ENCODE peak calls at places on chromosomes 11 and 22, in seven cellular contexts. One of them, this sample, is unnamed.

GRCh38 chr22:46915978-46916730 is 153.7 kb downstream of the TBC1D22A start:
- DNase-seq in ovary: no peak
- DNase-seq in mammary epithelial cell: no peak
- DNase-seq in CD4-positive, alpha-beta T cell: no peak
- DNase-seq in fibroblast of lung: no peak
- DNase-seq in AG09309: no peak
- DNase-seq in astrocyte of the cerebellum: no peak
- DNase-seq in this sample: no peak

GRCh38 chr11:2672553-2673249 is 27.1 kb downstream of the KCNQ1OT1 start:
- DNase-seq in fibroblast of lung: no peak
- DNase-seq in ovary: no peak
- DNase-seq in CD4-positive, alpha-beta T cell: no peak
- DNase-seq in astrocyte of the cerebellum: no peak
- DNase-seq in mammary epithelial cell: no peak
- DNase-seq in AG09309: no peak
- DNase-seq in this sample: no peak

GRCh38 chr22:34055525-34056200 is 135.4 kb upstream of the LARGE1 start:
- DNase-seq in mammary epithelial cell: peak
- DNase-seq in fibroblast of lung: no peak
- DNase-seq in AG09309: no peak
- DNase-seq in astrocyte of the cerebellum: no peak
- DNase-seq in ovary: no peak
- DNase-seq in CD4-positive, alpha-beta T cell: no peak
- DNase-seq in this sample: peak

GRCh38 chr22:33831207-33831606 is 89.1 kb downstream of the LARGE1 start:
- DNase-seq in fibroblast of lung: no peak
- DNase-seq in mammary epithelial cell: no peak
- DNase-seq in ovary: no peak
- DNase-seq in CD4-positive, alpha-beta T cell: no peak
- DNase-seq in astrocyte of the cerebellum: no peak
- DNase-seq in AG09309: no peak
- DNase-seq in this sample: no peak

GRCh38 chr11:64540426-64540825 is 50.6 kb upstream of the SLC22A12 start:
- DNase-seq in CD4-positive, alpha-beta T cell: no peak
- DNase-seq in mammary epithelial cell: no peak
- DNase-seq in ovary: no peak
- DNase-seq in AG09309: no peak
- DNase-seq in fibroblast of lung: no peak
- DNase-seq in astrocyte of the cerebellum: no peak
- DNase-seq in this sample: no peak

GRCh38 chr11:128576555-128576954 is 10.8 kb downstream of the ETS1 start:
- DNase-seq in ovary: no peak
- DNase-seq in astrocyte of the cerebellum: no peak
- DNase-seq in mammary epithelial cell: no peak
- DNase-seq in fibroblast of lung: no peak
- DNase-seq in AG09309: no peak
- DNase-seq in CD4-positive, alpha-beta T cell: no peak
- DNase-seq in this sample: no peak

GRCh38 chr11:62004473-62004872 is 37.0 kb upstream of the FTH1 start:
- DNase-seq in fibroblast of lung: peak
- DNase-seq in AG09309: peak
- DNase-seq in mammary epithelial cell: peak
- DNase-seq in ovary: no peak
- DNase-seq in CD4-positive, alpha-beta T cell: no peak
- DNase-seq in astrocyte of the cerebellum: peak
- DNase-seq in this sample: no peak

GRCh38 chr22:24089951-24090350 is 78.8 kb downstream of the CABIN1 start:
- DNase-seq in ovary: no peak
- DNase-seq in astrocyte of the cerebellum: no peak
- DNase-seq in fibroblast of lung: no peak
- DNase-seq in mammary epithelial cell: no peak
- DNase-seq in AG09309: no peak
- DNase-seq in CD4-positive, alpha-beta T cell: no peak
- DNase-seq in this sample: no peak

GRCh38 chr11:2220173-2220771 is 48.7 kb upstream of the TH start:
- DNase-seq in CD4-positive, alpha-beta T cell: no peak
- DNase-seq in mammary epithelial cell: no peak
- DNase-seq in fibroblast of lung: no peak
- DNase-seq in astrocyte of the cerebellum: no peak
- DNase-seq in AG09309: no peak
- DNase-seq in ovary: no peak
- DNase-seq in this sample: no peak

GRCh38 chr11:88402192-88402715 is 64.7 kb upstream of the CTSC start:
- DNase-seq in astrocyte of the cerebellum: peak
- DNase-seq in fibroblast of lung: peak
- DNase-seq in CD4-positive, alpha-beta T cell: no peak
- DNase-seq in AG09309: peak
- DNase-seq in ovary: no peak
- DNase-seq in mammary epithelial cell: peak
- DNase-seq in this sample: no peak

GRCh38 chr11:67563354-67564114 is 20.1 kb upstream of the GSTP1 start:
- DNase-seq in fibroblast of lung: peak
- DNase-seq in ovary: peak
- DNase-seq in astrocyte of the cerebellum: peak
- DNase-seq in AG09309: peak
- DNase-seq in CD4-positive, alpha-beta T cell: no peak
- DNase-seq in mammary epithelial cell: peak
- DNase-seq in this sample: no peak

GRCh38 chr11:45848654-45849081 is 1.4 kb downstream of the CRY2 start:
- DNase-seq in CD4-positive, alpha-beta T cell: no peak
- DNase-seq in ovary: no peak
- DNase-seq in astrocyte of the cerebellum: no peak
- DNase-seq in mammary epithelial cell: no peak
- DNase-seq in AG09309: no peak
- DNase-seq in fibroblast of lung: no peak
- DNase-seq in this sample: no peak

GRCh38 chr22:48889887-48890692 is 937.6 kb downstream of the BRD1 start:
- DNase-seq in mammary epithelial cell: no peak
- DNase-seq in fibroblast of lung: no peak
- DNase-seq in AG09309: no peak
- DNase-seq in astrocyte of the cerebellum: no peak
- DNase-seq in CD4-positive, alpha-beta T cell: no peak
- DNase-seq in ovary: no peak
- DNase-seq in this sample: no peak

GRCh38 chr11:44788536-44789227 is 61.9 kb downstream of the TSPAN18 start:
- DNase-seq in ovary: no peak
- DNase-seq in astrocyte of the cerebellum: peak
- DNase-seq in fibroblast of lung: peak
- DNase-seq in mammary epithelial cell: no peak
- DNase-seq in AG09309: no peak
- DNase-seq in CD4-positive, alpha-beta T cell: no peak
- DNase-seq in this sample: no peak

GRCh38 chr22:45710469-45710868 is 38.8 kb downstream of the ATXN10 start:
- DNase-seq in mammary epithelial cell: no peak
- DNase-seq in AG09309: no peak
- DNase-seq in CD4-positive, alpha-beta T cell: no peak
- DNase-seq in fibroblast of lung: no peak
- DNase-seq in ovary: no peak
- DNase-seq in astrocyte of the cerebellum: no peak
- DNase-seq in this sample: no peak

GRCh38 chr11:74896311-74896710 is 52.6 kb downstream of the XRRA1 start:
- DNase-seq in AG09309: no peak
- DNase-seq in mammary epithelial cell: no peak
- DNase-seq in astrocyte of the cerebellum: no peak
- DNase-seq in ovary: no peak
- DNase-seq in CD4-positive, alpha-beta T cell: no peak
- DNase-seq in fibroblast of lung: no peak
- DNase-seq in this sample: no peak

GRCh38 chr11:76496174-76496573 is 51.4 kb downstream of the EMSY start:
- DNase-seq in AG09309: no peak
- DNase-seq in ovary: no peak
- DNase-seq in CD4-positive, alpha-beta T cell: no peak
- DNase-seq in fibroblast of lung: no peak
- DNase-seq in mammary epithelial cell: no peak
- DNase-seq in astrocyte of the cerebellum: no peak
- DNase-seq in this sample: no peak

GRCh38 chr11:36364551-36364950 is 68.5 kb downstream of the PRR5L start:
- DNase-seq in ovary: no peak
- DNase-seq in CD4-positive, alpha-beta T cell: no peak
- DNase-seq in fibroblast of lung: peak
- DNase-seq in mammary epithelial cell: peak
- DNase-seq in astrocyte of the cerebellum: no peak
- DNase-seq in AG09309: no peak
- DNase-seq in this sample: no peak

GRCh38 chr11:12053606-12054361 is 45.4 kb upstream of the DKK3 start:
- DNase-seq in AG09309: no peak
- DNase-seq in astrocyte of the cerebellum: no peak
- DNase-seq in mammary epithelial cell: no peak
- DNase-seq in fibroblast of lung: no peak
- DNase-seq in ovary: no peak
- DNase-seq in CD4-positive, alpha-beta T cell: no peak
- DNase-seq in this sample: no peak

GRCh38 chr22:33897621-33897910 is 22.7 kb downstream of the LARGE1 start:
- DNase-seq in fibroblast of lung: no peak
- DNase-seq in AG09309: no peak
- DNase-seq in mammary epithelial cell: no peak
- DNase-seq in ovary: no peak
- DNase-seq in CD4-positive, alpha-beta T cell: no peak
- DNase-seq in astrocyte of the cerebellum: no peak
- DNase-seq in this sample: no peak

GRCh38 chr11:92206441-92206840 is 18.2 kb upstream of the FAT3 start:
- DNase-seq in CD4-positive, alpha-beta T cell: no peak
- DNase-seq in AG09309: no peak
- DNase-seq in mammary epithelial cell: no peak
- DNase-seq in fibroblast of lung: no peak
- DNase-seq in astrocyte of the cerebellum: no peak
- DNase-seq in ovary: no peak
- DNase-seq in this sample: no peak

GRCh38 chr11:64844330-64845124 is at the start of gene CDC42BPG:
- DNase-seq in fibroblast of lung: peak
- DNase-seq in mammary epithelial cell: peak
- DNase-seq in astrocyte of the cerebellum: no peak
- DNase-seq in AG09309: no peak
- DNase-seq in ovary: peak
- DNase-seq in CD4-positive, alpha-beta T cell: peak
- DNase-seq in this sample: peak

GRCh38 chr22:18994780-18995711 is 59.0 kb upstream of the PRODH start:
- DNase-seq in ovary: no peak
- DNase-seq in AG09309: no peak
- DNase-seq in astrocyte of the cerebellum: no peak
- DNase-seq in mammary epithelial cell: no peak
- DNase-seq in fibroblast of lung: no peak
- DNase-seq in CD4-positive, alpha-beta T cell: no peak
- DNase-seq in this sample: no peak
- TF ChIP-seq CTCF in ovary: no peak
- TF ChIP-seq CTCF in AG09309: no peak
- TF ChIP-seq CTCF in astrocyte of the cerebellum: no peak
- TF ChIP-seq CTCF in mammary epithelial cell: no peak
- TF ChIP-seq CTCF in fibroblast of lung: no peak
- TF ChIP-seq CTCF in CD4-positive, alpha-beta T cell: no peak
- TF ChIP-seq CTCF in this sample: no peak

GRCh38 chr11:77778118-77778517 is 42.4 kb downstream of the RSF1 start:
- DNase-seq in CD4-positive, alpha-beta T cell: no peak
- DNase-seq in fibroblast of lung: no peak
- DNase-seq in ovary: no peak
- DNase-seq in mammary epithelial cell: no peak
- DNase-seq in AG09309: no peak
- DNase-seq in astrocyte of the cerebellum: no peak
- DNase-seq in this sample: no peak

GRCh38 chr11:77779935-77780334 is 40.6 kb downstream of the RSF1 start:
- DNase-seq in mammary epithelial cell: peak
- DNase-seq in astrocyte of the cerebellum: peak
- DNase-seq in ovary: no peak
- DNase-seq in fibroblast of lung: peak
- DNase-seq in AG09309: no peak
- DNase-seq in CD4-positive, alpha-beta T cell: no peak
- DNase-seq in this sample: no peak

GRCh38 chr11:77778549-77778948 is 42.0 kb downstream of the RSF1 start:
- DNase-seq in mammary epithelial cell: no peak
- DNase-seq in CD4-positive, alpha-beta T cell: no peak
- DNase-seq in AG09309: no peak
- DNase-seq in astrocyte of the cerebellum: no peak
- DNase-seq in ovary: no peak
- DNase-seq in fibroblast of lung: no peak
- DNase-seq in this sample: no peak

GRCh38 chr11:77775941-77776340 is 44.6 kb downstream of the RSF1 start:
- DNase-seq in fibroblast of lung: no peak
- DNase-seq in ovary: no peak
- DNase-seq in mammary epithelial cell: no peak
- DNase-seq in CD4-positive, alpha-beta T cell: no peak
- DNase-seq in astrocyte of the cerebellum: no peak
- DNase-seq in AG09309: no peak
- DNase-seq in this sample: no peak

GRCh38 chr11:77776455-77776854 is 44.1 kb downstream of the RSF1 start:
- DNase-seq in AG09309: no peak
- DNase-seq in ovary: no peak
- DNase-seq in mammary epithelial cell: no peak
- DNase-seq in fibroblast of lung: no peak
- DNase-seq in astrocyte of the cerebellum: no peak
- DNase-seq in CD4-positive, alpha-beta T cell: no peak
- DNase-seq in this sample: no peak
- TF ChIP-seq CTCF in AG09309: peak
- TF ChIP-seq CTCF in ovary: no peak
- TF ChIP-seq CTCF in mammary epithelial cell: peak
- TF ChIP-seq CTCF in fibroblast of lung: no peak
- TF ChIP-seq CTCF in astrocyte of the cerebellum: no peak
- TF ChIP-seq CTCF in CD4-positive, alpha-beta T cell: no peak
- TF ChIP-seq CTCF in this sample: peak

GRCh38 chr11:115503083-115503885 is 931 bp downstream of the CADM1 start:
- DNase-seq in fibroblast of lung: peak
- DNase-seq in CD4-positive, alpha-beta T cell: no peak
- DNase-seq in AG09309: no peak
- DNase-seq in ovary: peak
- DNase-seq in astrocyte of the cerebellum: no peak
- DNase-seq in mammary epithelial cell: peak
- DNase-seq in this sample: peak
- TF ChIP-seq CTCF in fibroblast of lung: peak
- TF ChIP-seq CTCF in CD4-positive, alpha-beta T cell: no peak
- TF ChIP-seq CTCF in AG09309: peak
- TF ChIP-seq CTCF in ovary: peak
- TF ChIP-seq CTCF in astrocyte of the cerebellum: peak
- TF ChIP-seq CTCF in mammary epithelial cell: peak
- TF ChIP-seq CTCF in this sample: peak

GRCh38 chr11:126059238-126059761 is 3.4 kb downstream of the CDON start:
- DNase-seq in ovary: no peak
- DNase-seq in AG09309: no peak
- DNase-seq in CD4-positive, alpha-beta T cell: no peak
- DNase-seq in mammary epithelial cell: no peak
- DNase-seq in fibroblast of lung: no peak
- DNase-seq in astrocyte of the cerebellum: no peak
- DNase-seq in this sample: no peak

GRCh38 chr11:126063510-126063858 is 818 bp upstream of the CDON start:
- DNase-seq in ovary: no peak
- DNase-seq in mammary epithelial cell: no peak
- DNase-seq in AG09309: no peak
- DNase-seq in astrocyte of the cerebellum: no peak
- DNase-seq in fibroblast of lung: no peak
- DNase-seq in CD4-positive, alpha-beta T cell: no peak
- DNase-seq in this sample: no peak

GRCh38 chr11:126060651-126061220 is 1.9 kb downstream of the CDON start:
- DNase-seq in fibroblast of lung: no peak
- DNase-seq in CD4-positive, alpha-beta T cell: no peak
- DNase-seq in astrocyte of the cerebellum: no peak
- DNase-seq in ovary: no peak
- DNase-seq in AG09309: no peak
- DNase-seq in mammary epithelial cell: no peak
- DNase-seq in this sample: no peak

GRCh38 chr11:126062679-126063509 is at the start of gene CDON:
- DNase-seq in fibroblast of lung: peak
- DNase-seq in AG09309: peak
- DNase-seq in CD4-positive, alpha-beta T cell: peak
- DNase-seq in astrocyte of the cerebellum: peak
- DNase-seq in mammary epithelial cell: peak
- DNase-seq in ovary: peak
- DNase-seq in this sample: peak

GRCh38 chr11:126061707-126062678 is 673 bp downstream of the CDON start:
- DNase-seq in astrocyte of the cerebellum: no peak
- DNase-seq in fibroblast of lung: peak
- DNase-seq in ovary: peak
- DNase-seq in AG09309: no peak
- DNase-seq in CD4-positive, alpha-beta T cell: no peak
- DNase-seq in mammary epithelial cell: peak
- DNase-seq in this sample: peak
- TF ChIP-seq CTCF in astrocyte of the cerebellum: peak
- TF ChIP-seq CTCF in fibroblast of lung: peak
- TF ChIP-seq CTCF in ovary: peak
- TF ChIP-seq CTCF in AG09309: peak
- TF ChIP-seq CTCF in CD4-positive, alpha-beta T cell: no peak
- TF ChIP-seq CTCF in mammary epithelial cell: peak
- TF ChIP-seq CTCF in this sample: peak

This sample was measured in neural crest cell.